ENCODE peak calls at places on chromosomes 1 and 21, in nine cellular contexts. One of them, this sample, is unnamed.

GRCh38 chr1:28517649-28517999 is 11.8 kb downstream of the RCC1 start:
- DNase-seq in GOT3: no peak
- DNase-seq in stimulated activated CD4-positive, alpha-beta T cell treated with anti-CD3 and anti-CD28 coated beads, Interleukin-2, amount 100 ng/mL, for 48 hours: no peak
- DNase-seq in pancreas: no peak
- DNase-seq in AG08395: no peak
- DNase-seq in NCI-H1092: no peak
- DNase-seq in NCI-H510A: no peak
- DNase-seq in T-cell: no peak
- DNase-seq in astrocyte of the hippocampus: peak; percentile 35
- DNase-seq in this sample: no peak

GRCh38 chr1:246151796-246152434 is 355.2 kb downstream of the SMYD3 start:
- DNase-seq in GOT3: no peak
- DNase-seq in stimulated activated CD4-positive, alpha-beta T cell treated with anti-CD3 and anti-CD28 coated beads, Interleukin-2, amount 100 ng/mL, for 48 hours: no peak
- DNase-seq in pancreas: no peak
- DNase-seq in AG08395: no peak
- DNase-seq in NCI-H1092: peak; percentile 41
- DNase-seq in NCI-H510A: peak; percentile 81
- DNase-seq in T-cell: no peak
- DNase-seq in astrocyte of the hippocampus: no peak
- DNase-seq in this sample: no peak

GRCh38 chr1:200290010-200290685 is 119.7 kb downstream of the ZNF281 start:
- DNase-seq in GOT3: no peak
- DNase-seq in stimulated activated CD4-positive, alpha-beta T cell treated with anti-CD3 and anti-CD28 coated beads, Interleukin-2, amount 100 ng/mL, for 48 hours: no peak
- DNase-seq in pancreas: no peak
- DNase-seq in AG08395: no peak
- DNase-seq in NCI-H1092: no peak
- DNase-seq in NCI-H510A: no peak
- DNase-seq in T-cell: no peak
- DNase-seq in astrocyte of the hippocampus: no peak
- DNase-seq in this sample: no peak

GRCh38 chr1:183385746-183386145 is 32.4 kb downstream of the NMNAT2 start:
- DNase-seq in GOT3: no peak
- DNase-seq in stimulated activated CD4-positive, alpha-beta T cell treated with anti-CD3 and anti-CD28 coated beads, Interleukin-2, amount 100 ng/mL, for 48 hours: no peak
- DNase-seq in pancreas: no peak
- DNase-seq in AG08395: no peak
- DNase-seq in NCI-H1092: no peak
- DNase-seq in NCI-H510A: no peak
- DNase-seq in T-cell: no peak
- DNase-seq in astrocyte of the hippocampus: no peak
- DNase-seq in this sample: no peak

GRCh38 chr21:45433301-45433700 is 28.3 kb downstream of the COL18A1 start:
- DNase-seq in GOT3: no peak
- DNase-seq in stimulated activated CD4-positive, alpha-beta T cell treated with anti-CD3 and anti-CD28 coated beads, Interleukin-2, amount 100 ng/mL, for 48 hours: no peak
- DNase-seq in pancreas: no peak
- DNase-seq in AG08395: no peak
- DNase-seq in NCI-H1092: no peak
- DNase-seq in NCI-H510A: no peak
- DNase-seq in T-cell: no peak
- DNase-seq in astrocyte of the hippocampus: no peak
- DNase-seq in this sample: no peak

GRCh38 chr1:116488052-116488451 is 82.8 kb downstream of the CD58 start:
- DNase-seq in GOT3: no peak
- DNase-seq in stimulated activated CD4-positive, alpha-beta T cell treated with anti-CD3 and anti-CD28 coated beads, Interleukin-2, amount 100 ng/mL, for 48 hours: no peak
- DNase-seq in pancreas: no peak
- DNase-seq in AG08395: no peak
- DNase-seq in NCI-H1092: no peak
- DNase-seq in NCI-H510A: no peak
- DNase-seq in T-cell: no peak
- DNase-seq in astrocyte of the hippocampus: no peak
- DNase-seq in this sample: no peak

GRCh38 chr1:101444873-101445618 is 208.2 kb downstream of the S1PR1 start:
- DNase-seq in GOT3: no peak
- DNase-seq in stimulated activated CD4-positive, alpha-beta T cell treated with anti-CD3 and anti-CD28 coated beads, Interleukin-2, amount 100 ng/mL, for 48 hours: no peak
- DNase-seq in pancreas: no peak
- DNase-seq in AG08395: no peak
- DNase-seq in NCI-H1092: no peak
- DNase-seq in NCI-H510A: no peak
- DNase-seq in T-cell: no peak
- DNase-seq in astrocyte of the hippocampus: no peak
- DNase-seq in this sample: no peak

GRCh38 chr1:241647658-241648057 is 4.4 kb upstream of the WDR64 start:
- DNase-seq in GOT3: no peak
- DNase-seq in stimulated activated CD4-positive, alpha-beta T cell treated with anti-CD3 and anti-CD28 coated beads, Interleukin-2, amount 100 ng/mL, for 48 hours: no peak
- DNase-seq in pancreas: no peak
- DNase-seq in AG08395: peak; percentile 25
- DNase-seq in NCI-H1092: no peak
- DNase-seq in NCI-H510A: no peak
- DNase-seq in T-cell: no peak
- DNase-seq in astrocyte of the hippocampus: no peak
- DNase-seq in this sample: no peak

GRCh38 chr1:96683931-96684330 is 37.7 kb upstream of the PTBP2 start:
- DNase-seq in GOT3: no peak
- DNase-seq in stimulated activated CD4-positive, alpha-beta T cell treated with anti-CD3 and anti-CD28 coated beads, Interleukin-2, amount 100 ng/mL, for 48 hours: no peak
- DNase-seq in pancreas: no peak
- DNase-seq in AG08395: no peak
- DNase-seq in NCI-H1092: no peak
- DNase-seq in NCI-H510A: no peak
- DNase-seq in T-cell: no peak
- DNase-seq in astrocyte of the hippocampus: no peak
- DNase-seq in this sample: no peak

GRCh38 chr1:85616011-85616705 is 35.6 kb downstream of the CCN1 start:
- DNase-seq in GOT3: no peak
- DNase-seq in stimulated activated CD4-positive, alpha-beta T cell treated with anti-CD3 and anti-CD28 coated beads, Interleukin-2, amount 100 ng/mL, for 48 hours: no peak
- DNase-seq in pancreas: no peak
- DNase-seq in AG08395: no peak
- DNase-seq in NCI-H1092: no peak
- DNase-seq in NCI-H510A: no peak
- DNase-seq in T-cell: no peak
- DNase-seq in astrocyte of the hippocampus: peak; percentile 28
- DNase-seq in this sample: no peak

GRCh38 chr1:236239186-236239585 is 42.6 kb downstream of the ERO1B start:
- DNase-seq in GOT3: no peak
- DNase-seq in stimulated activated CD4-positive, alpha-beta T cell treated with anti-CD3 and anti-CD28 coated beads, Interleukin-2, amount 100 ng/mL, for 48 hours: no peak
- DNase-seq in pancreas: no peak
- DNase-seq in AG08395: no peak
- DNase-seq in NCI-H1092: no peak
- DNase-seq in NCI-H510A: no peak
- DNase-seq in T-cell: no peak
- DNase-seq in astrocyte of the hippocampus: no peak
- DNase-seq in this sample: no peak

This sample was measured in tibial nerve.